ENCODE peak calls at places on chromosomes 3 and 15, in nine cellular contexts. K is heart right ventricle, S is tibial nerve, J is aorta, W is heart left ventricle, I is GM23248, E is SJCRH30, L is left ventricle myocardium inferior, A is ovary. H is an unnamed sample. For H3K36me3 and H3K27me3, the result is how much of the 10 kb centered on the place peaks cover.

GRCh38 chr15:100256096-100256984 is 85.4 kb downstream of the ADAMTS17 start:
- DNase-seq in K (no peak), S (no peak), J (no peak), W (no peak), I (no peak), E (no peak), L (no peak), A (no peak), H (no peak)

GRCh38 chr3:127787071-127787490 is 35.2 kb downstream of the MGLL start:
- DNase-seq in K (no peak), S (no peak), J (no peak), W (no peak), I (peak), E (no peak), L (peak), A (no peak), H (no peak)

GRCh38 chr15:38195191-38195901 is 57.3 kb upstream of the SPRED1 start:
- DNase-seq in K (no peak), S (no peak), J (no peak), W (no peak), I (peak), E (no peak), L (no peak), A (no peak), H (no peak)

GRCh38 chr3:1350885-1351284 is 258.1 kb downstream of the CNTN6 start:
- DNase-seq in K (no peak), S (no peak), J (no peak), W (no peak), I (no peak), E (no peak), L (no peak), A (no peak), H (no peak)

GRCh38 chr3:129359102-129359461 is 69.4 kb downstream of the EFCAB12 start:
- DNase-seq in K (no peak), S (no peak), J (no peak), W (no peak), I (peak), E (no peak), L (no peak), A (no peak), H (peak)

GRCh38 chr3:79012946-79013362 is 754.8 kb downstream of the ROBO1 start:
- DNase-seq in K (no peak), S (no peak), J (no peak), W (no peak), I (peak), E (no peak), L (no peak), A (no peak), H (no peak)

GRCh38 chr3:179149239-179149887 is 1.2 kb downstream of the PIK3CA start:
- DNase-seq in K (peak), S (peak), J (no peak), W (no peak), I (peak), E (peak), L (no peak), A (peak), H (no peak)

GRCh38 chr3:127652246-127652995 is 20.3 kb upstream of the ABTB1 start:
- DNase-seq in K (peak), S (peak), J (no peak), W (peak), I (peak), E (peak), L (peak), A (peak), H (peak)

GRCh38 chr3:133014325-133014724 is 23.9 kb upstream of the TMEM108 start:
- DNase-seq in K (no peak), S (no peak), J (no peak), W (no peak), I (no peak), E (no peak), L (no peak), A (no peak), H (no peak)

GRCh38 chr15:23411841-23412240 is 35.2 kb downstream of the GOLGA6L2 start:
- DNase-seq in K (no peak), S (no peak), J (peak), W (no peak), I (no peak), E (no peak), L (no peak), A (no peak), H (no peak)

GRCh38 chr15:40873625-40874561 is at the start of gene RHOV:
- DNase-seq in K (no peak), S (no peak), J (peak), W (peak), I (peak), E (peak), L (peak), A (peak), H (peak)

GRCh38 chr15:38540516-38540915 is 24.1 kb downstream of the RASGRP1 start:
- DNase-seq in K (no peak), S (no peak), J (no peak), W (no peak), I (peak), E (no peak), L (no peak), A (no peak), H (no peak)

GRCh38 chr15:78434134-78434533 is 3.9 kb upstream of the IREB2 start:
- DNase-seq in K (no peak), S (no peak), J (no peak), W (no peak), I (no peak), E (peak), L (no peak), A (no peak), H (no peak)

GRCh38 chr15:40054746-40055575 is 16.0 kb upstream of the SRP14 start:
- DNase-seq in K (no peak), S (no peak), J (peak), W (no peak), I (peak), E (peak), L (no peak), A (no peak), H (no peak)

GRCh38 chr3:156605686-156606605 is 51.0 kb upstream of the SSR3 start:
- DNase-seq in K (peak), S (peak), J (peak), W (peak), I (peak), E (peak), L (peak), A (peak), H (peak)

GRCh38 chr3:10280177-10280529 is 12.6 kb downstream of the GHRL start:
- DNase-seq in K (no peak), S (no peak), J (no peak), W (no peak), I (peak), E (no peak), L (no peak), A (no peak), H (no peak)

GRCh38 chr15:59590027-59590426 is 21.6 kb upstream of the GCNT3 start:
- DNase-seq in K (no peak), S (no peak), J (no peak), W (no peak), I (no peak), E (no peak), L (no peak), A (no peak), H (no peak)

GRCh38 chr15:67884514-67885225 is 44.8 kb upstream of the RNU6-1 start:
- DNase-seq in K (peak), S (peak), J (peak), W (peak), I (peak), E (peak), L (peak), A (peak), H (peak)

GRCh38 chr3:98657429-98657828 is 64.0 kb upstream of the CPOX start:
- DNase-seq in K (peak), S (no peak), J (no peak), W (no peak), I (peak), E (no peak), L (peak), A (no peak), H (peak)

GRCh38 chr3:28348286-28348636 is 260 bp upstream of the ZCWPW2 start:
- DNase-seq in K (no peak), S (no peak), J (no peak), W (no peak), I (peak), E (peak), L (no peak), A (no peak), H (no peak)

GRCh38 chr3:50155891-50156290 is 767 bp downstream of the SEMA3F start:
- DNase-seq in K (no peak), S (no peak), J (no peak), W (no peak), I (no peak), E (peak), L (no peak), A (no peak), H (peak)

GRCh38 chr15:70438776-70439175 is 324.6 kb downstream of the UACA start:
- DNase-seq in K (peak), S (no peak), J (no peak), W (peak), I (no peak), E (no peak), L (peak), A (no peak), H (no peak)

GRCh38 chr3:152272771-152273242 is 4.1 kb downstream of the MBNL1 start:
- DNase-seq in K (no peak), S (no peak), J (no peak), W (no peak), I (peak), E (no peak), L (no peak), A (no peak), H (no peak)

GRCh38 chr3:1979961-1980615 is 118.6 kb upstream of the CNTN4 start:
- DNase-seq in K (no peak), S (no peak), J (no peak), W (no peak), I (no peak), E (no peak), L (no peak), A (no peak), H (no peak)

GRCh38 chr15:93035953-93036810 is 52.8 kb downstream of the RGMA start:
- DNase-seq in K (no peak), S (peak), J (peak), W (peak), I (peak), E (peak), L (no peak), A (peak), H (peak)

GRCh38 chr3:132539681-132540080 is 57.4 kb upstream of the ACKR4 start:
- DNase-seq in K (no peak), S (no peak), J (no peak), W (no peak), I (no peak), E (no peak), L (no peak), A (no peak), H (no peak)

GRCh38 chr3:143769663-143770062 is 78.6 kb downstream of the SLC9A9 start:
- DNase-seq in K (no peak), S (no peak), J (no peak), W (no peak), I (peak), E (no peak), L (no peak), A (no peak), H (no peak)

GRCh38 chr3:130831716-130832400 is 62.0 kb upstream of the ATP2C1 start:
- DNase-seq in K (no peak), S (no peak), J (no peak), W (no peak), I (no peak), E (no peak), L (no peak), A (no peak), H (no peak)

GRCh38 chr3:142853270-142854163 is 35.4 kb downstream of the PCOLCE2 start:
- DNase-seq in K (peak), S (no peak), J (peak), W (peak), I (peak), E (no peak), L (peak), A (no peak), H (no peak)

GRCh38 chr15:70605606-70606410 is 157.6 kb downstream of the UACA start:
- DNase-seq in K (peak), S (peak), J (peak), W (peak), I (peak), E (peak), L (peak), A (peak), H (peak)

GRCh38 chr3:197456271-197457091 is 99.3 kb downstream of the BDH1 start:
- DNase-seq in K (peak), S (peak), J (peak), W (peak), I (peak), E (peak), L (peak), A (peak), H (peak)

GRCh38 chr3:38404286-38404685 is 49.4 kb upstream of the ACVR2B start:
- DNase-seq in K (no peak), S (no peak), J (peak), W (no peak), I (peak), E (no peak), L (peak), A (no peak), H (no peak)

GRCh38 chr15:101641894-101642293 is 10.3 kb downstream of the TM2D3 start:
- DNase-seq in K (no peak), S (no peak), J (no peak), W (no peak), I (peak), E (no peak), L (no peak), A (no peak), H (no peak)

GRCh38 chr15:71093089-71094024 is 21.9 kb upstream of the THSD4 start:
- DNase-seq in K (no peak), S (no peak), J (no peak), W (no peak), I (peak), E (no peak), L (no peak), A (no peak), H (no peak)

GRCh38 chr3:160331127-160331937 is 67.7 kb downstream of the IFT80 start:
- DNase-seq in K (no peak), S (no peak), J (no peak), W (no peak), I (peak), E (no peak), L (no peak), A (no peak), H (no peak)

GRCh38 chr3:192545346-192545745 is 182.0 kb downstream of the FGF12 start:
- DNase-seq in K (no peak), S (no peak), J (no peak), W (no peak), I (no peak), E (no peak), L (no peak), A (no peak), H (no peak)

GRCh38 chr3:51955893-51956770 is 951 bp downstream of the GPR62 start:
- DNase-seq in K (peak), S (no peak), J (peak), W (peak), I (peak), E (no peak), L (peak), A (peak), H (peak)

GRCh38 chr3:33490641-33491241 is 50.5 kb upstream of the UBP1 start:
- DNase-seq in K (no peak), S (no peak), J (no peak), W (no peak), I (no peak), E (no peak), L (no peak), A (no peak), H (no peak)

GRCh38 chr15:55879181-55879580 is 114.2 kb downstream of the NEDD4 start:
- DNase-seq in K (no peak), S (no peak), J (no peak), W (no peak), I (peak), E (no peak), L (no peak), A (no peak), H (no peak)

DNA sequence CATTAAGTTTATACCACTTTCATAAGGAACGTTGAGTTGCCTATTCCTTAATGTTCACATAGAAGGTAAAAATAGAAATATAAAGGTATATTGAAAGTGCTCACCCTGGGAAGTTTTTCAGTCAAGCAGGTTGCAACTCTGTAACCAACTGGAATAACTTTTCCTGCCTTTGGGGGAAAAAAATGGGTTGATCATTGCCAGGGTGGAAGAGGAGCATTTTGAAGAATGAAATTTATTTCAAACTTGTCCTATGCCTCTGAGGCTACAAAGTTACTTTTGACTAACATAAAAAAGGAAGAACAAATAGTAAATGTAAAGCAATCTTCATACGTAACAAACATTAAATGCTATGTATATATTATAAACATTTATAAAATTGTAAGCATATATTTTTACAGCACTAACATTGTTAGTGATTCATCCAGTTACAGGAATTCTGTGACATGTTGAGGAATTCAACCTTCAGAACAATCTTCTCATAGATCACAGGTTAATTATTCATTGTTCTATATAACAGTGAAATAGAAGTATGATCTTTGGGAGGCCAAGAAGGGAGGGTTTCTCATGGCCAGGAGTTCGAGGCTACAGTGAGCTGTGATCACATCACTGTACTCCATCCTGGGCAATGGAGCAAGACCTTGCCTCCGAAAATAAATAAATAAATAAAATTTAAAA is 13.5 kb downstream of the EFHB start:
- DNase-seq in K (no peak), S (no peak), J (no peak), W (no peak), I (no peak), E (no peak), L (no peak), A (no peak), H (no peak)
- H3K36me3 ChIP-seq in K (under half), S (under half), J (under half), W (under half), I (under half), E (under half), L (under half), A (under half), H (under half)

GRCh38 chr3:62007036-62007435 is 366.3 kb downstream of the FEZF2 start:
- DNase-seq in K (no peak), S (no peak), J (no peak), W (no peak), I (peak), E (no peak), L (no peak), A (no peak), H (no peak)

DNA sequence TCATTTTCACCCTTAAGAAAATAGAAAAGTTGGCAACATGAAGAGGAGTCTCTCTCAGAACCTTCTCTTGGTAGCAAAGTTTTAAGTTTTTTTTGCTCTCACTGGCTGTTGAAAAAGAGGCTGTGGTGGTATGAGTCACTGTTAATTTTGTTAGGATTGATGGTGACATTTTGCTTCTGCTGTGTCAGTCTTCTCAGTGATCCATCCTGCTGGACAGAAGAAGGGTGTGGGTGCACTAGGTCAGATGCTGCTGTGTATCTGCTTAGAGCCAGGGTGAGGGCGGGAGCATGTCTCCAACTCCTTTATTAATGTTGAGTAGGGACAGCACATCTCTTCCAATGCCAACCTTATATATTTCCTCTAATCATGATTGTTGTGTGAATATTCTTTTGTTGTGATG is 369.5 kb downstream of the FEZF2 start:
- DNase-seq in K (no peak), S (no peak), J (no peak), W (no peak), I (peak), E (no peak), L (no peak), A (no peak), H (no peak)
- H3K4me3 ChIP-seq in K (no peak), S (no peak), J (no peak), W (no peak), I (no peak), E (no peak), L (no peak), A (no peak), H (no peak)

GRCh38 chr15:91125162-91125561 is 25.1 kb downstream of the SV2B start:
- DNase-seq in K (no peak), S (no peak), J (no peak), W (no peak), I (no peak), E (no peak), L (no peak), A (no peak), H (no peak)
- H3K27me3 ChIP-seq in K (under half), S (under half), J (under half), W (under half), I (under half), E (under half), L (under half), A (under half), H (under half)

DNA sequence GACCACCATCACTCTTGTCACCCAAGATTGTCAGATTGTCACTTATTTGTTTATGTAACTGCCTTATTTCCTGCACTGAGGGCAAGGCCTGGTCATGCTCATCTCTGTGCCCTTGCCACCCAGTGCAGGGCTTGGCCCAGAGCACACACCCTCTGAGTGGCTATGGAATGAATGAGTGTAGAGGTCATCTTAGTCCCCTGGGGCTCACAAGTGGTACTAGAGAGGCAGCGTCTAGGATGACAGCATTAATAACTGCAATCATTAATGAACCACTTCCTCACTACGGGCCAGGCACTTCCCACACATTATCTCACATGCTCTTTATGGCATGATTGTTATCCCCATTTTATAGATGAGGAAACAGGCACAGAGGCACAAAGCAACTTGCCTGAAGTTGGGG is 117.0 kb downstream of the SMAD6 start:
- DNase-seq in K (no peak), S (no peak), J (no peak), W (no peak), I (peak), E (no peak), L (no peak), A (no peak), H (no peak)
- H3K36me3 ChIP-seq in K (under half), S (under half), J (under half), W (under half), I (under half), E (under half), L (under half), A (under half), H (under half)

GRCh38 chr3:112638327-112639020 is 2.5 kb downstream of the CCDC80 start:
- DNase-seq in K (no peak), S (no peak), J (peak), W (no peak), I (peak), E (no peak), L (peak), A (no peak), H (no peak)
- H3K4me3 ChIP-seq in K (peak), S (peak), J (no peak), W (peak), I (peak), E (no peak), L (peak), A (peak), H (no peak)